ENCODE peak calls at places on chromosomes 13 and 19, in eight cellular contexts. O is pancreas, J is MCF 10A, X is breast epithelium, W is glutamatergic neuron, I is AG09319, S is GM13976, N is left ventricle myocardium inferior. A is an unnamed sample.

GRCh38 chr13:109148243-109148642 is 518.8 kb downstream of the MYO16 start:
- DNase-seq in W (no peak), X (no peak), I (no peak), J (peak), O (no peak), N (no peak), S (no peak), A (no peak)

GRCh38 chr19:39199025-39199424 is 2.3 kb downstream of the NCCRP1 start:
- DNase-seq in O (peak), S (peak), X (no peak), N (no peak), J (no peak), I (peak), W (peak), A (no peak)

GRCh38 chr13:110872034-110872767 is 42.7 kb downstream of the ANKRD10 start:
- DNase-seq in I (no peak), N (no peak), O (no peak), J (no peak), W (no peak), X (no peak), S (no peak), A (no peak)

GRCh38 chr13:73329355-73329754 is 270.6 kb downstream of the KLF5 start:
- DNase-seq in O (no peak), W (no peak), X (no peak), I (no peak), J (no peak), S (no peak), N (no peak), A (no peak)

GRCh38 chr13:44934724-44935123 is 54.5 kb downstream of the NUFIP1 start:
- DNase-seq in N (no peak), W (no peak), I (no peak), X (no peak), S (peak), J (peak), O (no peak), A (no peak)

GRCh38 chr19:58569943-58570670 is 3.0 kb downstream of the MZF1 start:
- DNase-seq in N (peak), I (no peak), W (no peak), J (no peak), O (no peak), X (no peak), S (no peak), A (no peak)

GRCh38 chr19:45645068-45645630 is 6.0 kb upstream of the EML2 start:
- DNase-seq in N (no peak), J (no peak), X (no peak), S (no peak), I (no peak), O (no peak), W (no peak), A (no peak)

GRCh38 chr13:27339299-27339698 is 68.7 kb downstream of the RASL11A start:
- DNase-seq in N (no peak), W (peak), X (no peak), I (no peak), S (peak), J (peak), O (peak), A (peak)

GRCh38 chr19:8849232-8849631 is 17.1 kb downstream of the MBD3L1 start:
- DNase-seq in O (no peak), W (no peak), I (no peak), J (no peak), N (no peak), X (no peak), S (no peak), A (no peak)

GRCh38 chr19:35144600-35145436 is 1.8 kb downstream of the FXYD7 start:
- DNase-seq in W (peak), J (peak), O (peak), I (no peak), X (no peak), N (no peak), S (no peak), A (no peak)

GRCh38 chr19:39136225-39136940 is 10.8 kb downstream of the PAK4 start:
- DNase-seq in W (no peak), J (no peak), S (no peak), X (no peak), N (no peak), I (no peak), O (no peak), A (no peak)

GRCh38 chr13:47087841-47088240 is 191.0 kb upstream of the HTR2A start:
- DNase-seq in J (no peak), X (no peak), I (no peak), N (no peak), S (no peak), O (no peak), W (no peak), A (no peak)

GRCh38 chr19:22628401-22628800 is 5.7 kb upstream of the ZNF492 start:
- DNase-seq in S (peak), N (no peak), J (no peak), O (no peak), X (no peak), I (no peak), W (no peak), A (no peak)

GRCh38 chr13:50156722-50157121 is 141.5 kb downstream of the KCNRG start:
- DNase-seq in S (no peak), W (no peak), O (no peak), X (no peak), J (no peak), N (no peak), I (no peak), A (no peak)

GRCh38 chr19:32330149-32330548 is 15.3 kb upstream of the ZNF507 start:
- DNase-seq in S (no peak), X (no peak), W (no peak), I (no peak), O (no peak), N (no peak), J (no peak), A (no peak)

GRCh38 chr19:32322541-32322940 is 22.9 kb upstream of the ZNF507 start:
- DNase-seq in W (no peak), X (no peak), J (no peak), I (no peak), N (no peak), O (no peak), S (no peak), A (no peak)

GRCh38 chr19:32318884-32319520 is 26.4 kb upstream of the ZNF507 start:
- DNase-seq in W (peak), S (peak), X (no peak), J (peak), O (peak), N (no peak), I (no peak), A (peak)

DNA sequence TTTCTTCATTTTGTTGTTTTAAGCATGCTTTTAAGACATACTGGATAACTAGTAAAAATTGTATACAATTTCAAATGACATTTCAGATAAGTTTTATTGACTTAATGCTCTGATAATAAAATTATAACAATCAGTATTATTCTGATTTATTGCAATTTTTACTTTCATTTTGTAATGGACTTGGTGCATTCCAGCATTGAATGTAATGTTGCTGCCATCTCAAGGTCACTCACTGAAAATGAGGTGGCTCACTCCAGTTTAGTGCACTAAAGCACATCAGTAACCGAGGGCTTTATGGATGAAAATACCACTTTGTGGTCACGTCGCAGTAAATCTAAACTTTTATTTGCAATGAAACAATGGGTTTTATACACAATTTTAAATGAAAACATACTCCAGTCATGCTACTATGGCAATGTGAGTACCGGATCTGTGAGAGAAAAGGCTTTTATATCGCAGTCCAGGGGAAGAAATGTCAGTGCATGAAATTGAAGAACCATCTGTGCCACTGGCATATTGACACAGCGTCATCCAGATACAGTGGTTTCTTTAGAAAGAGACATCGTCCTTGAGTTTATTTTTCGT is 20.7 kb upstream of the ZNF507 start:
- DNase-seq in I (no peak), N (no peak), W (no peak), S (no peak), X (no peak), J (no peak), O (no peak), A (no peak)
- TF ChIP-seq CTCF in I (peak), N (no peak), W (no peak), S (no peak), X (no peak), J (no peak), O (no peak), A (no peak)

GRCh38 chr19:932647-933552 is 7.1 kb downstream of the ARID3A start:
- DNase-seq in S (peak), N (peak), J (peak), W (peak), I (peak), X (no peak), O (no peak), A (peak)
- TF ChIP-seq CTCF in S (no peak), N (no peak), J (no peak), W (no peak), I (peak), X (no peak), O (no peak), A (no peak)

DNA sequence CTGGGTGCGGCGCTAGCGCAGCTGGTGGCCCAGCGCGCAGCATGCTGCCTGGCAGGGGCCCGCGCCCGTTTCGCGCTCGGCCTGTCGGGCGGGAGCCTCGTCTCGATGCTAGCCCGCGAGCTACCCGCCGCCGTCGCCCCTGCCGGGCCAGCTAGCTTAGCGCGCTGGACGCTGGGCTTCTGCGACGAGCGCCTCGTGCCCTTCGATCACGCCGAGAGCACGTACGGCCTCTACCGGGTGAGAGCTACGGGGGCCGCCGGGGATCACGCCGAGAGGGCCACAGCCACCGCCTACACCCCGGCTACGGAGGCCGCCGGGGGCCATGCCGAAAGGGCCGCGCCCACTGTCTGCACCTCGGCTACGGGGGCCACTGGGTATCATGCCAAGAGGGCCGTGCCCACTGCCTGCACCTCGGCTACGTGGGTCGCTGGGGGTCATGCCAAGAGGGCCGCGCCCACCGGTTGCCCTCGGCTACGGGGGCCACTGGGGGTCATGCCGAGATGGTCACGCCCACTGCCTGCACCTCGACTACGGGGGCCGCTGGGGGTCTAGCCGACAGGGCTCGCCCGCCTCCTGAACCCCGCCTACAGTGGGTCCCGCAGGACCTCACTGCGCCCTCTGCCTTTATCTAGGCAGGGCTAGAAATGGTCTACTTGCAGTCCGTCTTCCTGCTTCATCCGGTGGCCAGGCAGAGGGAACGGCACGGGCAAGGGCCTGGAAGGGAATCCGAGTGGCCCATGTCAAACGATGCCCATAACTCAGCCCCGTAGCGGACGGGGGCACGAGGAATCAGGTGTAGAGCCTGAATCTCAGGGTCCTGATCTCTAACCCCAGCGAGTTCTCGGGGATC is 500 bp downstream of the PGLS start:
- DNase-seq in X (peak), I (peak), W (peak), J (peak), N (peak), O (peak), S (peak), A (peak)
- TF ChIP-seq CTCF in X (no peak), I (peak), W (no peak), J (no peak), N (peak), O (no peak), S (peak), A (no peak)

GRCh38 chr19:48970923-48971395 is 5.8 kb downstream of the FTL start:
- DNase-seq in O (peak), X (no peak), J (peak), S (peak), W (peak), N (peak), I (no peak), A (peak)
- TF ChIP-seq CTCF in O (peak), X (peak), J (peak), S (peak), W (peak), N (peak), I (peak), A (peak)

GRCh38 chr19:49761625-49762311 is 1.3 kb downstream of the TSKS start:
- DNase-seq in W (no peak), X (no peak), S (no peak), O (no peak), I (peak), N (peak), J (no peak), A (peak)
- TF ChIP-seq CTCF in W (no peak), X (no peak), S (no peak), O (no peak), I (peak), N (peak), J (no peak), A (no peak)

DNA sequence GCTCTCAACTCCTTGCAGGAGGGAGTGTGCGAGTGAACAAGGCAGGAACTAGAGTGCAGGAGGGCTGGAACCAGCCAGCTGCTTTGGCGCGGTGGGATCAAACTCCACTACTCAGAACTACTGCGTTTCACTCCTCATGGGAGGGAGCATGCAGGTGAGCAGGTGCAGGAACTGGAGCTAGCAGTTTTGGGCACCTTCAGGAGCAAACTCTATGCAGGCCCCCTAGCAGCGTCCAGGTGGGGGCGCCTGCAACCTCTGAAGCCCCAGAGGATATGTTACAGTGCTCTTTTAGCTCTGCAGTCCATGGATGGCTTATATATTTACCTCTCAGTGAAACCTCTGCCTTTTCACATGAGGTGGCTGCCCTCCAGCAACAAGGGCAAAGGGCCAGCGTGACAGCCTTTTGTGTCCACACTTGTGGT is 1303.4 kb downstream of the PCDH9 start:
- DNase-seq in X (no peak), J (no peak), I (no peak), S (no peak), W (peak), O (peak), N (peak), A (no peak)
- TF ChIP-seq CTCF in X (no peak), J (no peak), I (no peak), S (no peak), W (no peak), O (peak), N (peak), A (no peak)